ENCODE peak calls at places on chromosomes 2 and 18, in seven cellular contexts. One of them, this sample, is unnamed.

GRCh38 chr2:172693037-172693436 is 42.6 kb upstream of the RAPGEF4 start:
- DNase-seq in fibroblast of lung: peak
- DNase-seq in activated CD8-positive, alpha-beta memory T cell treated with anti-CD3 and anti-CD28 coated beads, Interleukin-2, amount 50 U/mL, for 4 hours: peak
- DNase-seq in kidney epithelial cell: peak
- DNase-seq in iPS-NIHi11: peak
- DNase-seq in AML-193: peak
- DNase-seq in A673: peak
- DNase-seq in this sample: peak

GRCh38 chr2:234032301-234032856 is 18.1 kb upstream of the SPP2 start:
- DNase-seq in fibroblast of lung: peak
- DNase-seq in activated CD8-positive, alpha-beta memory T cell treated with anti-CD3 and anti-CD28 coated beads, Interleukin-2, amount 50 U/mL, for 4 hours: peak
- DNase-seq in kidney epithelial cell: no peak
- DNase-seq in iPS-NIHi11: no peak
- DNase-seq in AML-193: no peak
- DNase-seq in A673: peak
- DNase-seq in this sample: peak

GRCh38 chr2:68811364-68811763 is 59.8 kb downstream of the BMP10 start:
- DNase-seq in fibroblast of lung: peak
- DNase-seq in activated CD8-positive, alpha-beta memory T cell treated with anti-CD3 and anti-CD28 coated beads, Interleukin-2, amount 50 U/mL, for 4 hours: no peak
- DNase-seq in kidney epithelial cell: no peak
- DNase-seq in iPS-NIHi11: no peak
- DNase-seq in AML-193: no peak
- DNase-seq in A673: no peak
- DNase-seq in this sample: no peak

GRCh38 chr18:76875390-76876330 is 53.3 kb downstream of the ZNF236 start:
- DNase-seq in fibroblast of lung: peak
- DNase-seq in activated CD8-positive, alpha-beta memory T cell treated with anti-CD3 and anti-CD28 coated beads, Interleukin-2, amount 50 U/mL, for 4 hours: peak
- DNase-seq in kidney epithelial cell: no peak
- DNase-seq in iPS-NIHi11: peak
- DNase-seq in AML-193: peak
- DNase-seq in A673: peak
- DNase-seq in this sample: peak

GRCh38 chr2:71306762-71307161 is 24.8 kb upstream of the ZNF638 start:
- DNase-seq in fibroblast of lung: peak
- DNase-seq in activated CD8-positive, alpha-beta memory T cell treated with anti-CD3 and anti-CD28 coated beads, Interleukin-2, amount 50 U/mL, for 4 hours: no peak
- DNase-seq in kidney epithelial cell: no peak
- DNase-seq in iPS-NIHi11: peak
- DNase-seq in AML-193: no peak
- DNase-seq in A673: no peak
- DNase-seq in this sample: no peak

GRCh38 chr2:25036221-25036559 is 5.7 kb upstream of the EFR3B start:
- DNase-seq in fibroblast of lung: no peak
- DNase-seq in activated CD8-positive, alpha-beta memory T cell treated with anti-CD3 and anti-CD28 coated beads, Interleukin-2, amount 50 U/mL, for 4 hours: no peak
- DNase-seq in kidney epithelial cell: no peak
- DNase-seq in iPS-NIHi11: no peak
- DNase-seq in AML-193: no peak
- DNase-seq in A673: no peak
- DNase-seq in this sample: no peak

GRCh38 chr18:32093523-32093922 is 1.8 kb downstream of the RNF138 start:
- DNase-seq in fibroblast of lung: peak
- DNase-seq in activated CD8-positive, alpha-beta memory T cell treated with anti-CD3 and anti-CD28 coated beads, Interleukin-2, amount 50 U/mL, for 4 hours: no peak
- DNase-seq in kidney epithelial cell: no peak
- DNase-seq in iPS-NIHi11: no peak
- DNase-seq in AML-193: no peak
- DNase-seq in A673: peak
- DNase-seq in this sample: peak

GRCh38 chr2:240957656-240958365 is 40.6 kb upstream of the SNED1 start:
- DNase-seq in fibroblast of lung: no peak
- DNase-seq in activated CD8-positive, alpha-beta memory T cell treated with anti-CD3 and anti-CD28 coated beads, Interleukin-2, amount 50 U/mL, for 4 hours: no peak
- DNase-seq in kidney epithelial cell: no peak
- DNase-seq in iPS-NIHi11: peak
- DNase-seq in AML-193: no peak
- DNase-seq in A673: peak
- DNase-seq in this sample: no peak

GRCh38 chr2:28628506-28628905 is 123.1 kb upstream of the PPP1CB start:
- DNase-seq in fibroblast of lung: no peak
- DNase-seq in activated CD8-positive, alpha-beta memory T cell treated with anti-CD3 and anti-CD28 coated beads, Interleukin-2, amount 50 U/mL, for 4 hours: no peak
- DNase-seq in kidney epithelial cell: no peak
- DNase-seq in iPS-NIHi11: no peak
- DNase-seq in AML-193: no peak
- DNase-seq in A673: no peak
- DNase-seq in this sample: no peak

GRCh38 chr18:58942486-58942885 is 77.8 kb downstream of the ZNF532 start:
- DNase-seq in fibroblast of lung: peak
- DNase-seq in activated CD8-positive, alpha-beta memory T cell treated with anti-CD3 and anti-CD28 coated beads, Interleukin-2, amount 50 U/mL, for 4 hours: no peak
- DNase-seq in kidney epithelial cell: no peak
- DNase-seq in iPS-NIHi11: no peak
- DNase-seq in AML-193: no peak
- DNase-seq in A673: peak
- DNase-seq in this sample: peak

GRCh38 chr2:160213511-160213910 is 13.4 kb upstream of the ITGB6 start:
- DNase-seq in fibroblast of lung: no peak
- DNase-seq in activated CD8-positive, alpha-beta memory T cell treated with anti-CD3 and anti-CD28 coated beads, Interleukin-2, amount 50 U/mL, for 4 hours: no peak
- DNase-seq in kidney epithelial cell: no peak
- DNase-seq in iPS-NIHi11: no peak
- DNase-seq in AML-193: no peak
- DNase-seq in A673: no peak
- DNase-seq in this sample: no peak

GRCh38 chr2:99926986-99927385 is 215.4 kb downstream of the AFF3 start:
- DNase-seq in fibroblast of lung: peak
- DNase-seq in activated CD8-positive, alpha-beta memory T cell treated with anti-CD3 and anti-CD28 coated beads, Interleukin-2, amount 50 U/mL, for 4 hours: no peak
- DNase-seq in kidney epithelial cell: no peak
- DNase-seq in iPS-NIHi11: no peak
- DNase-seq in AML-193: no peak
- DNase-seq in A673: no peak
- DNase-seq in this sample: peak

GRCh38 chr2:18626256-18626668 is 36.9 kb upstream of the NT5C1B start:
- DNase-seq in fibroblast of lung: peak
- DNase-seq in activated CD8-positive, alpha-beta memory T cell treated with anti-CD3 and anti-CD28 coated beads, Interleukin-2, amount 50 U/mL, for 4 hours: no peak
- DNase-seq in kidney epithelial cell: no peak
- DNase-seq in iPS-NIHi11: no peak
- DNase-seq in AML-193: no peak
- DNase-seq in A673: no peak
- DNase-seq in this sample: peak